ENCODE peak calls at places on chromosomes 12 and 14, in four cellular contexts. D is A549, A is dorsolateral prefrontal cortex, I is heart left ventricle. G is an unnamed sample.

GRCh38 chr12:25864287-25864686 is 94.2 kb upstream of the RASSF8 start:
- DNase-seq in A (no peak), D (no peak), I (no peak), G (peak; percentile 18)

GRCh38 chr14:72726444-72726843 is 167.5 kb downstream of the DPF3 start:
- DNase-seq in D (no peak), I (no peak), A (no peak), G (no peak)

GRCh38 chr14:73712540-73713141 is 1.5 kb downstream of the PNMA1 start:
- DNase-seq in I (no peak), D (no peak), A (peak; percentile 37), G (peak; percentile 25)

GRCh38 chr12:78888583-78888982 is 24.0 kb downstream of the SYT1 start:
- DNase-seq in I (no peak), D (no peak), A (no peak), G (no peak)

GRCh38 chr14:95196268-95196667 is 38.9 kb upstream of the DICER1 start:
- DNase-seq in I (no peak), A (no peak), D (peak; percentile 14), G (peak; percentile 17)

GRCh38 chr12:121214171-121214777 is 4.3 kb downstream of the P2RX4 start:
- DNase-seq in I (no peak), D (no peak), A (no peak), G (peak; percentile 34)

GRCh38 chr12:79900199-79900598 is 34.7 kb downstream of the PPP1R12A start:
- DNase-seq in D (no peak), I (no peak), A (no peak), G (no peak)

GRCh38 chr14:98137626-98138025 is 1134.4 kb downstream of the BCL11B start:
- DNase-seq in I (no peak), A (no peak), D (no peak), G (no peak)

GRCh38 chr14:69542311-69542710 is 32.4 kb downstream of the CCDC177 start:
- DNase-seq in A (no peak), I (no peak), D (no peak), G (no peak)

GRCh38 chr12:65524666-65525065 is 246.2 kb downstream of the MSRB3 start:
- DNase-seq in D (no peak), A (no peak), I (no peak), G (peak; percentile 69)

GRCh38 chr12:132597333-132598283 is 12.8 kb downstream of the LRCOL1 start:
- DNase-seq in I (no peak), A (no peak), D (no peak), G (peak; percentile 34)

GRCh38 chr14:101022121-101022520 is 118.6 kb upstream of the RTL1 start:
- DNase-seq in D (no peak), I (no peak), A (no peak), G (peak; percentile 24)

GRCh38 chr14:22465201-22465835 is 123.7 kb downstream of the DAD1 start:
- DNase-seq in D (no peak), A (no peak), I (no peak), G (no peak)

GRCh38 chr12:101772019-101772774 is 32.9 kb upstream of the SYCP3 start:
- DNase-seq in D (no peak), I (no peak), A (no peak), G (no peak)

GRCh38 chr14:45085004-45085403 is 1.1 kb downstream of the PRPF39 start:
- DNase-seq in A (no peak), D (no peak), I (no peak), G (peak; percentile 61)

DNA sequence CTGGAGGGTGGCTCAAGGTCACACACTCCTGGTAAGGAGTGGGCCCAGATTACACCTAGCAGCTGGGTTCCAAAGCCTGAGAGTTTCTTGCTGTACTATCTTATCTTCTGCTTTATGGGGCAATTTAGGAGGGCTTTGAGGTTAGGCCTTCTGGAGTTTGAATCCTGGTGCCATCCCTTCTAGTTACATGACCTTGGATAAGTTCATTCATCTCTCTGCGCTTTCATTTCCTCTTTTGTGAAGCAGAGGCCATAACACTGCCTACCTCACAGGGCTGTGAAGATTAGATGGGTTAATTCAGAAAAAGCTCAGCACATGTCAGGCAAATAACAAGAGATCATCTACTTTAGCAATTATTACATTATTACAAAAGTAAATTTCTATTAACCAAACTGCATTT is 7.4 kb upstream of the KRT77 start:
- DNase-seq in I (no peak), D (no peak), A (no peak), G (no peak)
- H3K4me3 ChIP-seq in I (no peak overlapping the region), D (no peak overlapping the region), A (no peak overlapping the region), G (no peak overlapping the region)

DNA sequence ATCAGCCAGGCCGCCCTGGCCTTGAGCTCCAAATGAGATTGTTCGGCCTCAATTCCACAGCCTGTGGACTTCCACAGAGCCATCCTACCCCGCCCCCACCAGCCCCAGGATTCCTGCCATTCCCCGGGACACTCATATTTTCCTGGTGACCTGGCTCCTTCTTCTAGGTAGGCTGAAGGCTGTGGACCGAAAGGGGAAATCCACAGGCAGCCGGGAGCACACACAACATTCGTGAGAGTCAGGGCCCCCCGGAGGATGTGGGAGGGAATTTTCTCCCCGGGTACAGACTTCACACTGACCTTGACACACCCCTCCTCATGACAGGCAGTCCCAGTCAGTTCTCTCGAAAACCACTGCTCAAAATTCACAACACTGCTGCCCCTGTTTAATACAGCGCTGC is 39.9 kb downstream of the RIN3 start:
- DNase-seq in I (no peak), A (no peak), D (peak; percentile 40), G (peak; percentile 63)
- TF ChIP-seq CTCF in I (no peak), A (no peak), D (no peak), G (peak; percentile 14)

GRCh38 chr12:58916891-58917570 is 3.3 kb downstream of the LRIG3 start:
- DNase-seq in A (no peak), I (no peak), D (no peak), G (peak; percentile 77)
- H3K4me3 ChIP-seq in A (peak overlapping the region; percentile 81), I (no peak overlapping the region), D (no peak overlapping the region), G (peak overlapping the region; percentile 94)

GRCh38 chr12:47772094-47772660 is 861 bp upstream of the SLC48A1 start:
- DNase-seq in D (no peak), I (no peak), A (no peak), G (no peak)

GRCh38 chr12:47771304-47771703 is 1.7 kb upstream of the SLC48A1 start:
- DNase-seq in I (no peak), A (no peak), D (no peak), G (no peak)

GRCh38 chr12:47773858-47774580 is 981 bp downstream of the SLC48A1 start:
- DNase-seq in D (peak; percentile 51), I (no peak), A (peak; percentile 33), G (no peak)

GRCh38 chr12:47773062-47773857 is at the start of gene SLC48A1:
- DNase-seq in I (peak; percentile 84), A (peak; percentile 83), D (peak; percentile 92), G (peak; percentile 44)

DNA sequence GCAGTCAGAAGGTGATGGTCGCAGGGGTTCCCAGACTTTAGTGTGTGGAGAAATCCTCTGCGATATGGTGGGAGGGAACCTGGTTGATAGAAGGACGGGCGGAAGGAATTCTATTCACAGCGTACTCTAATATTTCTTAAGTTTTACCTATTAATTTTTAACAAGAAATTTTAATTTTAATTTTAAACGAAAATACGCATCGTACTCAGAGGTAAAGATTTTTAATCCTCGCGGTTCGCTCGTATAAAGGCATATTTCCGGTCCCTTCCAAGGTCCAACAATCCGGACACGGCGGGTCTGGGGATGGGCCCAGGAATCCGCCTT is 338 bp upstream of the SLC48A1 start:
- DNase-seq in D (no peak), A (no peak), I (no peak), G (no peak)
- TF ChIP-seq CTCF in D (no peak), A (no peak), I (no peak), G (no peak)

DNA sequence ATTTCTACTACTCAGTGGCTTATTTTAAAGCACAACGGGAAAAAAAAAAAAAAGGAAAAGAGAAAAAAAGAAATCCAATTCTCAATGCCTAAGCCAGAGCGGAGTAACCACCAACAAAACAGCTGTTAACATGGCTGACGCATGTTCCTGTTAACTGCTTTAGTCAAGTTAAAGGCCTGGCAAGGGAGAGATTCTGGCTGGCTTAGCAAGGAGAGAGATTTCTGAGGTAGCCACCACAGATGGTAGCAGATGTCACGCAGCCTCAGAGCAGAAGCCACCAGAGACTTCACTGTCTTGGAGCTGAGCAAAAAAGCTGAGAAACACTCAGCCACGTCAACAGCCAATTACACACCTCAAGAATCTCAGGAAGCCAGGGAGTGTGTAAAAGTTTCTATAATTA is 87.1 kb downstream of the TMCC3 start:
- DNase-seq in A (no peak), I (peak; percentile 37), D (no peak), G (no peak)
- H3K4me3 ChIP-seq in A (no peak overlapping the region), I (no peak overlapping the region), D (no peak overlapping the region), G (no peak overlapping the region)

GRCh38 chr12:106680280-106680679 is 94.2 kb upstream of the RIC8B start:
- DNase-seq in I (no peak), A (no peak), D (no peak), G (no peak)
- TF ChIP-seq CTCF in I (no peak), A (no peak), D (no peak), G (no peak)

DNA sequence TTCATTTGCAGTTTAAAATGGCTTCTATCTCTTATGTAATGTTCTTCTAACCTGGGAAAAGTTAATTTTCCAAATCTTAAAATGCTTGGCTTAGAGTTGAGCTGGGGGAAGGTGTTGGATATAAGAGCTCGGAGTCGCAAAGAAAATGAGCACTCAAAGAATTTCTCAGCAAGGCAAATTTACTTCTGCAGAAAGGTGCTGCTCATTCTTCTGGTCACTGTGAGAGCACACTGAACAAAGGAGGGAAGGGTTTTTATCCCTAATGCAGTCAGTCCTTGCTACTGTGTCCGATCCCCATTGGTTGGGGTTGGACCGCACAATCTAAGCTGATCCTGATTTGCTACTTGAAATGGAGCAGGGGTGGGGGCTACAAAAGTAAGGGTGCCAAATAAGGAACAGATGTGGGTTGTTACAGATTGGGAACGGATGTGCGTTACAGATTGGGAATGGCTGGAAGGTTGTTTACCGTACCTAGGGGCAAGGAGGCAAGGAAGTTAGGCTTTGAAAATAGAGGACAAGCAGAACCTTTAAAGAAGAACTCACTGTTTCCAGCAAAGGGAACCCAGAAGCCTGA is 19.4 kb downstream of the TXNRD1 start:
- DNase-seq in D (no peak), I (no peak), A (no peak), G (no peak)
- H3K4me3 ChIP-seq in D (no peak overlapping the region), I (no peak overlapping the region), A (no peak overlapping the region), G (no peak overlapping the region)

G was measured in fibroblast of the aortic adventitia.